ENCODE peak calls at places on chromosomes 3 and 15, in ten cellular contexts. F is stomach, P is heart left ventricle, C is GM12891, N is A549, I is body of pancreas, V is Peyer's patch, K is uterus, Z is adrenal gland, X is IMR-90. Q is an unnamed sample.

GRCh38 chr3:50292924-50293801 is 934 bp upstream of the IFRD2 start:
- DNase-seq in Z (peak; percentile 65), V (no peak), F (no peak), C (no peak), I (peak; percentile 67), P (no peak), X (no peak), K (peak; percentile 34), N (no peak), Q (no peak)

GRCh38 chr3:72160351-72160750 is 375.4 kb upstream of the PROK2 start:
- DNase-seq in K (no peak), X (no peak), P (no peak), Z (no peak), N (no peak), C (no peak), V (no peak), I (no peak), F (no peak), Q (no peak)

GRCh38 chr15:75389791-75390382 is 21.5 kb upstream of the MAN2C1 start:
- DNase-seq in P (no peak), F (no peak), C (no peak), Z (no peak), N (peak; percentile 60), V (no peak), X (no peak), I (no peak), K (no peak), Q (no peak)

GRCh38 chr3:29871087-29871486 is 590.2 kb downstream of the RBMS3 start:
- DNase-seq in P (no peak), K (no peak), I (no peak), V (no peak), N (peak; percentile 4), X (no peak), F (no peak), C (no peak), Z (no peak), Q (peak; percentile 5)

GRCh38 chr3:61560452-61561373 is 658 bp upstream of the PTPRG start:
- DNase-seq in F (peak; percentile 75), X (peak; percentile 73), K (peak; percentile 84), C (peak; percentile 57), N (peak; percentile 46), P (peak; percentile 90), I (peak; percentile 82), V (peak; percentile 47), Z (peak; percentile 90), Q (no peak)

GRCh38 chr15:99101501-99101900 is 3.4 kb upstream of the SYNM start:
- DNase-seq in N (no peak), F (no peak), X (no peak), P (no peak), Z (no peak), V (no peak), C (no peak), K (peak; percentile 9), I (no peak), Q (no peak)

GRCh38 chr3:126125341-126125740 is 41.4 kb upstream of the SLC41A3 start:
- DNase-seq in F (peak; percentile 13), K (peak; percentile 2), V (no peak), X (no peak), I (peak; percentile 4), C (no peak), Z (peak; percentile 3), P (peak; percentile 38), N (no peak), Q (no peak)

GRCh38 chr3:162338514-162338913 is 841.9 kb downstream of the OTOL1 start:
- DNase-seq in I (no peak), Z (no peak), C (no peak), K (no peak), V (no peak), P (no peak), F (no peak), X (peak; percentile 4), N (no peak), Q (no peak)

GRCh38 chr3:101851072-101851471 is 1.8 kb downstream of the NFKBIZ start:
- DNase-seq in P (no peak), N (no peak), I (no peak), Z (no peak), K (no peak), C (no peak), X (no peak), V (no peak), F (no peak), Q (no peak)

GRCh38 chr3:101849714-101850326 is 506 bp downstream of the NFKBIZ start:
- DNase-seq in N (peak; percentile 30), I (peak; percentile 55), X (no peak), V (peak; percentile 42), K (peak; percentile 39), F (peak; percentile 43), P (peak; percentile 80), Z (peak; percentile 45), C (no peak), Q (peak; percentile 85)

GRCh38 chr3:101848754-101849713 is at the start of gene NFKBIZ:
- DNase-seq in F (peak; percentile 96), I (peak; percentile 97), Z (peak; percentile 96), K (peak; percentile 97), N (peak; percentile 92), X (peak; percentile 91), P (peak; percentile 98), C (peak; percentile 76), V (peak; percentile 93), Q (peak; percentile 91)

GRCh38 chr3:101851833-101852232 is 2.5 kb downstream of the NFKBIZ start:
- DNase-seq in Z (no peak), N (no peak), C (no peak), V (no peak), I (no peak), P (no peak), F (no peak), K (no peak), X (no peak), Q (no peak)

DNA sequence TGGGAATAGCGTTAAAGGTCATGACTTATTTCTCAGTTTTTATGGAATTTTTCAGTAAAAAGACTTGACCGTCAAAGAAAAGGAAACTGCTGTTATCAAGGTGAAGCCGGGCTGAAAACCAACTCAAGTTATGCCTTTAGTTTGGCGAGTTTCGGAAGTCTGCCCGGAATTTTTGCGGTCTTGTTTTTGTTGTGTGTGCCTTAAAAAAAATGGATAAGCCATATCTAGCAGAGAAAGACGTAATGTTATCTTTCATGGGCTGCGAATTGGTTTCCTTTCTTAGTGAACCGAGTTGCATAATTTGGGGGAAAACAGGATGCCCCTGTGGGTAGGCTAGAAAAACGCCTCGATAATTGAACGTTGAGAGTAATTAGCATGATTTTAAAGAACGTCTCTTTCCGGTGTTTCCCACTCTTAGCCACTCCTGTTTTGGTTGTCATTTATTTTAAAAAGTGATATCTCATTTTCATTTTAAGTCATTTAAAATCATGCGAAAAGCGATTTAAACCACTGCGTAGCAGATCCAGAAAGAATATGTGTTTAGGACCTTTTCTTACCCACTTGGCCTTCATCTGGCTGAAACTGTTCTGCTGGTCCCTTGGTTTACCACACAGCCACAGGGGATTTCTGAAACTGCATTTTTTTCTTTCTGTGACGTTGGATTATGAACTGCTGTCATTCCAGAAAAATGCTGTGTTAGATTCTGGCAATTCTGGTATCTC is 1.2 kb downstream of the NFKBIZ start:
- DNase-seq in N (no peak), F (no peak), I (no peak), V (peak; percentile 40), X (peak; percentile 81), K (no peak), P (no peak), C (no peak), Z (no peak), Q (peak; percentile 76)
- TF ChIP-seq POLR2A in N (no peak), F (no peak), I (no peak), V (no peak), X (peak; percentile 92), K (peak; percentile 8), P (no peak), C (no peak), Z (peak; percentile 44), Q (no peak)

GRCh38 chr15:65650312-65651041 is 28.7 kb downstream of the SLC24A1 start:
- DNase-seq in K (no peak), Z (no peak), N (no peak), C (no peak), F (no peak), V (no peak), X (no peak), P (no peak), I (no peak), Q (no peak)

GRCh38 chr15:65651042-65651322 is 29.2 kb downstream of the SLC24A1 start:
- DNase-seq in I (no peak), C (no peak), V (no peak), K (no peak), F (no peak), Z (no peak), P (no peak), N (no peak), X (no peak), Q (no peak)

GRCh38 chr15:65653341-65653740 is 31.6 kb downstream of the SLC24A1 start:
- DNase-seq in F (no peak), I (no peak), Z (no peak), N (no peak), K (no peak), X (peak; percentile 64), P (no peak), C (no peak), V (no peak), Q (no peak)

GRCh38 chr15:65653781-65654521 is 32.2 kb downstream of the SLC24A1 start:
- DNase-seq in Z (no peak), I (no peak), N (no peak), C (no peak), K (no peak), F (no peak), V (no peak), X (peak; percentile 67), P (no peak), Q (no peak)

DNA sequence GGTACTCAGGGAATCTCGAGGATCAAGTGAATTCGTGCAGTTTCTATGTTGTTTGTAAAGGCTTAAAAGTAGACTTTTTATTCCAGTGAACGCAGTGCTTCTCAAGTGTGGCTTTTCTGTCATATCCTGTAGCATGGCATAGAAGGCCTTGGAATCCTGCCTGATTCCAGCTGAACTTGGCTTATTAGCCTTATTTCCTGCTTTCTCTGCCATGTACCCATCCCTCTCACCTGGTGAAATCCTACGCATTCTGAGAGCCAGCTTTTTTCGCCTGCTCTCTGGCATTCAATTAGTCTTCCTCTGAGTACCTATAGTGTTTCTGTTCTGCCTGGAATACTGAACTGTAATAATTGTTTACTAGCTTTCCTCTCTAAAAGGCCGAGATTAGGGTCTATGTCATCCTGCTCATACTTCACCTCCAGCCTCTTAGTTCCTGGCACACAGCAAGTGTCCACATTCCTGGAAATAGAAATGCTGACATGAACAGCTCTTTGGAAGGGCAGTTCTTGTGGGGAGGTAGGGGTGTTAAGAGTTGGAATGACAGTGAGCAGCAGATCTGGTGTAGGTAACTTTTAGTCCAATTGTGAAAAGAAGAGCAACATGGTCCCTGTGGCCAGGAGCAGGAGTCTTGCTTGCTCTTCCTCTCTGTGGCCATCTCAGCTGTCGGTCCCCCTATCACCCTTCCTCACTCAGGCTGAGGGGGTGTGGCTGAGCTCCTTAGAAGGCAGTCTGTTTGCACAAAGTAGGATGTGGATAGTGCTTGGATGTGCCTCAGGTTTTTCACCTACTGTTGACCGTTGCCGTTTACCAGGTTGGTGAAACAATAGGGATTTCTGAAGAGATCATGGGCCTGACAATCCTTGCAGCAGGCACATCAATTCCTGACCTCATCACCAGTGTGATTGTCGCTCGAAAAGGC is 30.4 kb downstream of the SLC24A1 start:
- DNase-seq in N (no peak), X (no peak), K (no peak), I (no peak), F (no peak), V (no peak), Z (no peak), C (no peak), P (no peak), Q (no peak)
- TF ChIP-seq POLR2A in N (no peak), X (no peak), K (no peak), I (no peak), F (no peak), V (no peak), Z (no peak), C (no peak), P (no peak), Q (no peak)

DNA sequence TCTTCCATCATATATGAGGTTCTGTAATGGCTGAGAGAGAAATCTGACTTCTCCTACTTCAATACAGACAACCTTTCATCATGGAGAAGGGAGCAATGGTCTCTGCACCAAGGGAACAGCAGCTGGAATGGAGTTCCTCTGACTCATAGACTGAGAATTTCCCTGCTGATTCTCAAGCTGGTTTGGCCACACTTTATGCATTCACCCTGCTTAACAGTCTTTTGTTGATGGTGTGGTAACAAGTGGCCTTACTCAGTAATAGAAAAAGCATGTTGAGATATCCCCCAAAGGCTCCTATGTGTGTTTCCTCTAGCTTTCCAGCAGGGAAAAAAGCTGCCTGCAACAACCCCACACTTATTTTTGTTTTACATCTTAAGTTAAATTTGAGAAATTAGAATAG is 138.1 kb downstream of the GREM1 start:
- DNase-seq in X (peak; percentile 100), K (no peak), N (peak; percentile 93), V (no peak), I (no peak), C (no peak), P (no peak), Z (no peak), F (no peak), Q (no peak)
- TF ChIP-seq POLR2A in X (no peak), K (no peak), N (no peak), V (no peak), I (no peak), C (no peak), P (no peak), Z (no peak), F (no peak), Q (no peak)

DNA sequence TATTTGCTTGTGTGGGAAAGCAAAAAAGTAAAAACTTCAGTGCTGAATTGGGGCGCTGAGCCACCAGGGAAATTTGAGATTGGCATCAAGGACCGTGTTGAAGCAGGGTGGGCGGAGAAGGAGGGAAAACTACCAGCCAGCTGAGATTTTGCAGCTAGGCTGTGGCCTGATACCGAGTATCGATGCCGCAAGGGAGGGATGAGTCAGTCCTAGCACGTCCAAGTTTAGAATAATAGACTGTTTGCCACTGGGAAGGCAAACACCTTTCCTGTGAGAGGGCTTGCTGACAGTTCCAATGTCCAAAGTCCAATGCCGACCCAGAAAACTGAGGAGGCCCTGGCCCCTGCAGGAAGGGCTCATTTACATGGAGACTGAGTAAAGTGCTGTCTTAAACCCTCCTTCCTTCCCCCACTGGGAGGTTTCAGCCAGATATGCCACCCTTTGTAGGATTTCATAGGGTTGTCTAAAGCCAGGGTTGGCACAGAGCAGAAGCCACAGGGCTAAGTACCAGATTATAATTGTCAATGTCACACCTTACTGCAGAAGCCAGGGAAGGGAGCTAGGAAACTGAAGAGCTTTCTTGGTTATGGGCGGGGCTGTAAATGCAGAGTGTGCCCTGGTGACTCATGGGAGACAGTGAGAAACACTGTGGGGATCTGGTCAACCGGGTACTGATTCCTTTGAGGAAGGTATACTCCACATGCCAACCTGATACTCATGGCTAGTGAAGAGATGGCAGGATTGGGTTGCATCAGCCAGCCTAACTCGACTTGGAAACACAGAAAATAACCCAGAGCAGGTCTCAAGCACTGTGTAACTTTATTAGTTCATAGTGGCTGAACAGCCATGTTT is 28.4 kb upstream of the PIK3CB start:
- DNase-seq in C (no peak), N (peak; percentile 86), V (no peak), K (no peak), I (peak; percentile 78), X (peak; percentile 76), P (no peak), F (peak; percentile 51), Z (peak; percentile 45), Q (no peak)
- TF ChIP-seq POLR2A in C (no peak), N (peak; percentile 13), V (peak; percentile 14), K (no peak), I (no peak), X (no peak), P (no peak), F (no peak), Z (no peak), Q (no peak)